ENCODE peak calls at places on chromosomes 13 and 19, in four cellular contexts. W is WERI-Rb-1, L is esophagus squamous epithelium, B is body of pancreas. P is an unnamed sample.

GRCh38 chr19:16957151-16957662 is 68.4 kb downstream of the F2RL3 start:
- DNase-seq in B (no peak), L (no peak), W (no peak), P (no peak)

GRCh38 chr19:37928527-37929286 is 21.7 kb downstream of the SIPA1L3 start:
- DNase-seq in L (no peak), W (no peak), B (no peak), P (no peak)

GRCh38 chr13:37065893-37066526 is 6.5 kb upstream of the SUPT20H start:
- DNase-seq in L (no peak), W (no peak), B (no peak), P (no peak)

GRCh38 chr19:19426216-19426615 is 20.7 kb downstream of the GATAD2A start:
- DNase-seq in L (no peak), W (no peak), B (no peak), P (no peak)

GRCh38 chr13:23758783-23759527 is 130.2 kb downstream of the MIPEP start:
- DNase-seq in B (no peak), L (no peak), W (no peak), P (no peak)

GRCh38 chr19:4067396-4068057 is 828 bp upstream of the ZBTB7A start:
- DNase-seq in L (no peak), W (peak; percentile 49), B (peak; percentile 48), P (peak; percentile 59)

GRCh38 chr13:37074703-37075102 is 15.2 kb upstream of the SUPT20H start:
- DNase-seq in L (no peak), B (no peak), W (no peak), P (no peak)

GRCh38 chr19:29519931-29520330 is 5.9 kb upstream of the VSTM2B start:
- DNase-seq in W (no peak), L (no peak), B (no peak), P (no peak)

GRCh38 chr19:9566729-9567128 is 17.6 kb downstream of the ZNF121 start:
- DNase-seq in L (no peak), W (no peak), B (no peak), P (no peak)

GRCh38 chr13:99709134-99709533 is 207.9 kb downstream of the TM9SF2 start:
- DNase-seq in L (no peak), W (no peak), B (no peak), P (no peak)

GRCh38 chr19:801861-802496 is 4.7 kb downstream of the PTBP1 start:
- DNase-seq in L (no peak), W (no peak), B (no peak), P (peak; percentile 65)
- H3K4me3 ChIP-seq in L (peak overlapping the region; percentile 55), W (no peak overlapping the region), B (no peak overlapping the region), P (peak overlapping the region; percentile 75)

DNA sequence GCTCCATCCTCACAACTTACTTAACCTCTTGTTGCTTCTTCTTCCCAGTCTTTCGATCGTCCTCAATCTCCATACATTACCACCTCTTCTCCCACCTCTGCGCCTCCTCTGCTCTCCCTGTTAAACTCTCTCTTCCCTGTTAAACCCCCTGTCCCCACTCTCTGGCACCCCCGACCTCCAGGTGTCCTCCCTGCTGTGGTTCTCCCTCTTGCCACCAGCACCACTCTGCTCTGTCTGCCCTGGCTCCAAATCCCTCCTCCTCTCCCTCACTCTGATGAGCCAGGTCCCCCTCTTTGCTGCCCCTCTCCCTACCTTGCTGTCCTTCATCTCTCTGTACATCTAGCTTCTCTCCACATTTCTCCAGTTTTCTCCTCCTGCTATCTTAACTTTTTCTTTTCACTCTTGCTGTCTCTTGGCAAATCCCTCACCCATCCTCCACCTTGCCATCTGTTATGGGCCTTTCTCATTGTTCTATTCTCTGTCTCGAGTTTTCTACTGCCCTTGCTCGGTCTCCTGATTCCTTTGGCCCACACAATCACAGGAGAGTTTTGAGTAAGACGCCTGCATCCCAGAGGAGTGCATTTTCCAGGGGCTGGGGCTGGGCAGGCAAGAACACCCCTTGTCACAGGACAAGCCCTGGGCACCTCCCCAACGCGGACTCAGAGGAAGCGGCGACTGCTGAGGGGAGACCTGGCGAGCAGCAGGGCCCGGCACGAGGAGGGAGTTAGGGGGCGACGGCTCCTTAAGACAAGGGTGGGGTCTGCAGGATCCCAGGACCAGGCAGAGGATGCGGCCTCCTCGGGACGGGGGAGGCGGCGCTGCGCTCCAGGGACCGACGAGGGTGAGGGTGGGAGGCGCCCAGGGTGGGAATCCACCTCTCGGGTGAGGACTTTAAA is 21.4 kb upstream of the ERVV-1 start:
- DNase-seq in L (no peak), B (peak; percentile 20), W (peak; percentile 36), P (peak; percentile 5)
- H3K4me3 ChIP-seq in L (peak overlapping the region; percentile 69), B (peak overlapping the region; percentile 9), W (peak overlapping the region; percentile 61), P (peak overlapping the region; percentile 54)

GRCh38 chr13:20193142-20193923 is 595 bp upstream of the GJB2 start:
- DNase-seq in W (no peak), B (no peak), L (no peak), P (no peak)
- H3K4me3 ChIP-seq in W (peak overlapping the region; percentile 27), B (peak overlapping the region; percentile 64), L (peak overlapping the region; percentile 80), P (peak overlapping the region; percentile 63)

DNA sequence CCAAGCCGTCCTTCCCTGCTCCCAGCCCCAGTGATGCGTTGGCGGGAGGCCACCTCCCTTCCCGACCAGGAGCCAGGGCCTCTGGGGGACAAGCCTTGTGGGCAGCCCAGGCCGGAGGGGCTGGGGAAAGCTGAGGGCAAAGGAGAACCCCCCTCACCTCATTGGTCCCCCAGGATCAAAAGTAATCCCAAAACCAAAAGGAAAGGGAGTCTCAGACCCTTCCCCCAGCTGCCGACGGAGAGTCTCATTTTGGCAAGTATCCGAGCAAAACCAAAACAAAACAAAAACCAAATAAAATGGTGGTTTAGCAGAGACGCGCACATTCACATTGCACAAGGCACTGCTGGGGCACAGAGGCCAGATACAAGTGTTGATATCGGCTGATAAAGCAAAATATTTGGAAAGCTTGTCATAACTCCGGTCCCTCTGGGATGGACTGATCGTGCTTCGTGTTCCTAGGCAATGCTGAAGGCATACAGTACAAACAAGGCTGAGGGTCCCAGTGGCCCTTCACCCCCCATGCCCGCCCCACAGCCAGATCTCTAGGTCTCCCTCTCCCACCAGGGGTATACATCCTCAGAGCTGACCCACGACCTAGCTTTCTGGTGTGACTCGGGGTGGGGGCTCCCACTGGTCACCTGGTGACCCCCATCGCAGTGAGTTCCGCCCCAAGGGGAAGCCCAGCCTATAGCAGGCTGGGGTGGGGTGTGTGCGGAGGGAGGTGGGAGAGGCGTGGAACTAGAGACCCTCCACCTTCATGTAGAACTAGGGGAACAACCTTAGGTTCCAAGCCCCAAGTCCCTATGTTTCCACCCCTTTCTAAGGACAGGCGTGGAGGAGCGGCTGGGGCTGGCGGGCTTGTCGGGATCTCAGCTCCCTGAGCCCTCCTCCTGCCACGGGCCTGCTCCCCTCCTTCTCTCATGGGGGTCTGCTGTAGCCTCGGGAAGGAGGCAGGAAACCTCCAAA is 2.0 kb downstream of the CEBPA start:
- DNase-seq in L (no peak), W (no peak), B (no peak), P (peak; percentile 45)
- H3K4me3 ChIP-seq in L (peak overlapping the region; percentile 94), W (no peak overlapping the region), B (peak overlapping the region; percentile 60), P (peak overlapping the region; percentile 81)